ENCODE peak calls at places on chromosome 16, in ten cellular contexts. One of them, this sample, is unnamed.
A peak's percentile ranks its signal among the peaks of the same experiment; 100 is the strongest.

GRCh38 chr16:69033550-69033949 is 71.9 kb upstream of the HAS3 start:
- DNase-seq in ascending aorta: no peak
- DNase-seq in CD8-positive, alpha-beta T cell: no peak
- DNase-seq in A549: no peak
- DNase-seq in CD4-positive, alpha-beta memory T cell: no peak
- DNase-seq in tibial nerve: no peak
- DNase-seq in tibial artery: no peak
- DNase-seq in mammary epithelial cell: no peak
- DNase-seq in colonic mucosa: no peak
- DNase-seq in HCT116: no peak
- DNase-seq in this sample: no peak

GRCh38 chr16:89599451-89599858 is 14.0 kb upstream of the DPEP1 start:
- DNase-seq in ascending aorta: no peak
- DNase-seq in CD8-positive, alpha-beta T cell: peak; percentile 59
- DNase-seq in A549: peak; percentile 65
- DNase-seq in CD4-positive, alpha-beta memory T cell: no peak
- DNase-seq in tibial nerve: no peak
- DNase-seq in tibial artery: no peak
- DNase-seq in mammary epithelial cell: peak; percentile 41
- DNase-seq in colonic mucosa: peak; percentile 53
- DNase-seq in HCT116: peak; percentile 63
- DNase-seq in this sample: peak; percentile 88

GRCh38 chr16:27677300-27677699 is 127.4 kb downstream of the KATNIP start:
- DNase-seq in ascending aorta: no peak
- DNase-seq in CD8-positive, alpha-beta T cell: no peak
- DNase-seq in A549: peak; percentile 14
- DNase-seq in CD4-positive, alpha-beta memory T cell: no peak
- DNase-seq in tibial nerve: no peak
- DNase-seq in tibial artery: no peak
- DNase-seq in mammary epithelial cell: no peak
- DNase-seq in colonic mucosa: no peak
- DNase-seq in HCT116: no peak
- DNase-seq in this sample: no peak

GRCh38 chr16:23587726-23588125 is 8.4 kb downstream of the NDUFAB1 start:
- DNase-seq in ascending aorta: no peak
- DNase-seq in CD8-positive, alpha-beta T cell: no peak
- DNase-seq in A549: no peak
- DNase-seq in CD4-positive, alpha-beta memory T cell: no peak
- DNase-seq in tibial nerve: no peak
- DNase-seq in tibial artery: no peak
- DNase-seq in mammary epithelial cell: no peak
- DNase-seq in colonic mucosa: no peak
- DNase-seq in HCT116: no peak
- DNase-seq in this sample: no peak

GRCh38 chr16:49194499-49195260 is 87.0 kb downstream of the CBLN1 start:
- DNase-seq in ascending aorta: no peak
- DNase-seq in CD8-positive, alpha-beta T cell: no peak
- DNase-seq in A549: no peak
- DNase-seq in CD4-positive, alpha-beta memory T cell: no peak
- DNase-seq in tibial nerve: no peak
- DNase-seq in tibial artery: no peak
- DNase-seq in mammary epithelial cell: no peak
- DNase-seq in colonic mucosa: no peak
- DNase-seq in HCT116: no peak
- DNase-seq in this sample: no peak

GRCh38 chr16:80924372-80924978 is 82.2 kb downstream of the CMC2 start:
- DNase-seq in ascending aorta: no peak
- DNase-seq in CD8-positive, alpha-beta T cell: no peak
- DNase-seq in A549: peak; percentile 43
- DNase-seq in CD4-positive, alpha-beta memory T cell: no peak
- DNase-seq in tibial nerve: peak; percentile 42
- DNase-seq in tibial artery: peak; percentile 33
- DNase-seq in mammary epithelial cell: peak; percentile 16
- DNase-seq in colonic mucosa: peak; percentile 67
- DNase-seq in HCT116: peak; percentile 58
- DNase-seq in this sample: peak; percentile 73

GRCh38 chr16:81551141-81551808 is 106.7 kb downstream of the CMIP start:
- DNase-seq in ascending aorta: no peak
- DNase-seq in CD8-positive, alpha-beta T cell: no peak
- DNase-seq in A549: no peak
- DNase-seq in CD4-positive, alpha-beta memory T cell: no peak
- DNase-seq in tibial nerve: no peak
- DNase-seq in tibial artery: no peak
- DNase-seq in mammary epithelial cell: peak; percentile 85
- DNase-seq in colonic mucosa: no peak
- DNase-seq in HCT116: no peak
- DNase-seq in this sample: no peak

GRCh38 chr16:89958068-89958467 is 9.5 kb downstream of the DEF8 start:
- DNase-seq in ascending aorta: no peak
- DNase-seq in CD8-positive, alpha-beta T cell: no peak
- DNase-seq in A549: peak; percentile 58
- DNase-seq in CD4-positive, alpha-beta memory T cell: no peak
- DNase-seq in tibial nerve: no peak
- DNase-seq in tibial artery: peak; percentile 32
- DNase-seq in mammary epithelial cell: no peak
- DNase-seq in colonic mucosa: no peak
- DNase-seq in HCT116: peak; percentile 40
- DNase-seq in this sample: no peak

DNA sequence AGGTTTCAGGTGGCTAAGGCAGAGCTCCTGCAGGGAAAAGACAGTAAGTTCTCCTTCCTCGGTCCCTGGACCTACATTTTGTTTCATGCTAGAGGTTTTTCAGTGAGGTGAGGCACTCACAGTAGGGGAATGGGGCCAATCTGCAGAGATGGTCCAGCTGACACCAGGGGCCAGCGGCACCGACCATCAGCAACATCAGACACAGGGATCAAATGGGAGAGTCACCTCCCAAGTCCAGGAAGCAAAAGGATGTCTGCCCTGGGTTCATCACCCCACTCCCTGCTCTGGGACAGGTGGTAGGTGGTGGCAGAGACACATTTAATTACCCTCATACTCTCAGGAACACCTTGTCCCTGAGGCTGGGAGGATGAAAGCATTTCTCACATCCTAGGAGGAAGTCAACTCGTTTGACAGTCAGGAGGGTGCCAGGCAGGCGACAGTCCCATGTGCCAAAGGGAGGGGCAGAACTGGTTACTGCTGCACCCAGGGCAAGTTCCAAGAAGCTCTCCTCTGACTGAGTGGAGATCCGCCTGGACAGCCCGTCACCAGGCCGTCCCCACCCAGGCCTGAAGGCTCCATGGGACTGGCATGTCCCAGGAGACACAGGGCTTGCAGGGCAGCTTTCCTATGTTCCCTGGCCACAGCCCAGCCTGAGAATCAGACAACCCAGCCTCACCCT is 19.2 kb downstream of the ATP6V0D1 start:
- DNase-seq in ascending aorta: no peak
- DNase-seq in CD8-positive, alpha-beta T cell: no peak
- DNase-seq in A549: no peak
- DNase-seq in CD4-positive, alpha-beta memory T cell: no peak
- DNase-seq in tibial nerve: no peak
- DNase-seq in tibial artery: no peak
- DNase-seq in mammary epithelial cell: no peak
- DNase-seq in colonic mucosa: peak; percentile 94
- DNase-seq in HCT116: no peak
- DNase-seq in this sample: peak; percentile 94
- H3K9me3 ChIP-seq in ascending aorta: no peaks in the 10 kb centered on the region
- H3K9me3 ChIP-seq in CD8-positive, alpha-beta T cell: no peaks in the 10 kb centered on the region
- H3K9me3 ChIP-seq in A549: no peaks in the 10 kb centered on the region
- H3K9me3 ChIP-seq in CD4-positive, alpha-beta memory T cell: no peaks in the 10 kb centered on the region
- H3K9me3 ChIP-seq in tibial nerve: no peaks in the 10 kb centered on the region
- H3K9me3 ChIP-seq in tibial artery: no peaks in the 10 kb centered on the region
- H3K9me3 ChIP-seq in mammary epithelial cell: no peaks in the 10 kb centered on the region
- H3K9me3 ChIP-seq in colonic mucosa: no peaks in the 10 kb centered on the region
- H3K9me3 ChIP-seq in HCT116: no peaks in the 10 kb centered on the region
- H3K9me3 ChIP-seq in this sample: no peaks in the 10 kb centered on the region

GRCh38 chr16:85308585-85309540 is 196.6 kb upstream of the CIBAR2 start:
- DNase-seq in ascending aorta: no peak
- DNase-seq in CD8-positive, alpha-beta T cell: no peak
- DNase-seq in A549: no peak
- DNase-seq in CD4-positive, alpha-beta memory T cell: no peak
- DNase-seq in tibial nerve: no peak
- DNase-seq in tibial artery: no peak
- DNase-seq in mammary epithelial cell: no peak
- DNase-seq in colonic mucosa: no peak
- DNase-seq in HCT116: no peak
- DNase-seq in this sample: peak; percentile 62

GRCh38 chr16:85306793-85307551 is 194.7 kb upstream of the CIBAR2 start:
- DNase-seq in ascending aorta: no peak
- DNase-seq in CD8-positive, alpha-beta T cell: no peak
- DNase-seq in A549: no peak
- DNase-seq in CD4-positive, alpha-beta memory T cell: no peak
- DNase-seq in tibial nerve: no peak
- DNase-seq in tibial artery: no peak
- DNase-seq in mammary epithelial cell: no peak
- DNase-seq in colonic mucosa: no peak
- DNase-seq in HCT116: no peak
- DNase-seq in this sample: no peak

GRCh38 chr16:85307552-85308364 is 195.5 kb upstream of the CIBAR2 start:
- DNase-seq in ascending aorta: no peak
- DNase-seq in CD8-positive, alpha-beta T cell: no peak
- DNase-seq in A549: no peak
- DNase-seq in CD4-positive, alpha-beta memory T cell: no peak
- DNase-seq in tibial nerve: no peak
- DNase-seq in tibial artery: no peak
- DNase-seq in mammary epithelial cell: no peak
- DNase-seq in colonic mucosa: no peak
- DNase-seq in HCT116: no peak
- DNase-seq in this sample: no peak

GRCh38 chr16:85304337-85304736 is 192.1 kb upstream of the CIBAR2 start:
- DNase-seq in ascending aorta: no peak
- DNase-seq in CD8-positive, alpha-beta T cell: no peak
- DNase-seq in A549: no peak
- DNase-seq in CD4-positive, alpha-beta memory T cell: no peak
- DNase-seq in tibial nerve: no peak
- DNase-seq in tibial artery: no peak
- DNase-seq in mammary epithelial cell: no peak
- DNase-seq in colonic mucosa: no peak
- DNase-seq in HCT116: no peak
- DNase-seq in this sample: no peak

DNA sequence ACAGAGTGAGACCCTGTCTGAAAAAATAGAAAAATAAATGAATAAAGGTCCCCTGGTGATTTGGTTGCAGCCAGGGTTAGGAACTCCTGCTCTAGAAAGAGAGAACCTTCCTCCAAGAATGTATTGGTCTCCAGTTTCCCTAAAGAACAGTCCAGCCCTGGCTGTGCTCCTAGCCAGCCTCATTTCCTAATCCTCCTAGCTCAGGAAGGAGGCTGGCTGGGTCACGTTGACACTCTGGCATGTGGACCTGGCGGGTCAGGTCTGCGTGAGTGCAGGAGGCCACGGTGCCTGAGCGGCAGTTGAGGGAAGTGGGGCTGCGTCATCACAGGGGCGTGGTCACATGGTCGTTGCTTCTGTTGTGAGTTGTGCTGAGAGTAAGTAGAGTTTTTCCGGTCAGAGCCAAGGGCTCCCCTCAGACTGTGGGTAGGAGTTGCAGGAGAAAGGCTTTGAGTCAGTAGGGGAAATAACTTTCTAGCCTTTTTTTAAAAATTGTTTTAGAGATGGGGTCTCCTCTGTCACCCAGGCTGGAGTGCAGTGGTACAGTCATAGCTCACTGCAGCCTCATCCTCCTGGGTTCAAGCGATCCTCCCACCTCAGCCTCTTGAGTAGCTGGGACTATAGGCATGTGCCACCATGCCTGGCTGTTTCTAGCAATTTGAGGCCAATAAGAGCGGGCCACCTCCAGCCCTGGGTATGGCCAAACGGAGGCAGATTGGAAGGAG is 194.0 kb upstream of the CIBAR2 start:
- DNase-seq in ascending aorta: peak; percentile 87
- DNase-seq in CD8-positive, alpha-beta T cell: peak; percentile 87
- DNase-seq in A549: no peak
- DNase-seq in CD4-positive, alpha-beta memory T cell: peak; percentile 65
- DNase-seq in tibial nerve: peak; percentile 87
- DNase-seq in tibial artery: peak; percentile 98
- DNase-seq in mammary epithelial cell: peak; percentile 61
- DNase-seq in colonic mucosa: peak; percentile 85
- DNase-seq in HCT116: peak; percentile 65
- DNase-seq in this sample: peak; percentile 95
- H3K4me3 ChIP-seq in ascending aorta: no peak overlapping the region
- H3K4me3 ChIP-seq in CD8-positive, alpha-beta T cell: no peak overlapping the region
- H3K4me3 ChIP-seq in A549: no peak overlapping the region
- H3K4me3 ChIP-seq in CD4-positive, alpha-beta memory T cell: no peak overlapping the region
- H3K4me3 ChIP-seq in tibial nerve: no peak overlapping the region
- H3K4me3 ChIP-seq in tibial artery: no peak overlapping the region
- H3K4me3 ChIP-seq in mammary epithelial cell: no peak overlapping the region
- H3K4me3 ChIP-seq in colonic mucosa: no peak overlapping the region
- H3K4me3 ChIP-seq in HCT116: peak overlapping the region; percentile 28
- H3K4me3 ChIP-seq in this sample: no peak overlapping the region

DNA sequence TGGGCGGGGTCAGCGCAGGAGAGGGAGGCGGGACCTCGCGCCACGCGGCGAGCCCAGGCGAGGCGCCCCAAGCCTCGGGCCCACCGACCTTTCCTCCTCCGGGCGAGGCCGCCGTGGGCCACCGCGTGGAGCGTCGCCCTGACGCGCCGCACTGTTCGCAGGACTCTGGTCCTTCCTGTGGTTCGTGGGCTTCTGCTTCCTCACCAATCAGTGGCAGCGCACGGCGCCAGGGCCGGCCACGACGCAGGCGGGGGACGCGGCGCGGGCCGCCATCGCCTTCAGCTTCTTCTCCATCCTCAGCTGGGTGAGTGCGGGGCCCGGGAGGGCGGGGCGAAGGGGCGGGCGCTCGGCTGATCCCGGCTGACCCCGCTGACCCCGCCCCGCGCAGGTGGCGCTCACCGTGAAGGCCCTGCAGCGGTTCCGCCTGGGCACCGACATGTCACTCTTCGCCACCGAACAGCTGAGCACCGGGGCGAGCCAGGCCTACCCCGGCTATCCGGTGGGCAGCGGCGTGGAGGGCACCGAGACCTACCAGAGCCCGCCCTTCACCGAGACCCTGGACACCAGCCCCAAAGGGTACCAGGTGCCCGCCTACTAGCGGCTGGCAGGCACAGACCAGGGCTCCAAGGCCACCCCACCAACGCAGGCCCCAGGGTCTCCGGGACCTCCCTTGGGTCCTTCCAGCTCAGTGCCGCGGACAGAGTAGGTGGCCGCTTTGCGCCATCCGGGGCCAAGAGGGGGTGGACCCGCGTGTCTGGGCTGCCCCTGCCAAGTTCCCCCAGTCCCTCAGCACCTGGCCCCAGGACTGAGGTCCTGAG is 2.9 kb downstream of the SYNGR3 start:
- DNase-seq in ascending aorta: no peak
- DNase-seq in CD8-positive, alpha-beta T cell: peak; percentile 25
- DNase-seq in A549: no peak
- DNase-seq in CD4-positive, alpha-beta memory T cell: no peak
- DNase-seq in tibial nerve: no peak
- DNase-seq in tibial artery: no peak
- DNase-seq in mammary epithelial cell: no peak
- DNase-seq in colonic mucosa: peak; percentile 47
- DNase-seq in HCT116: no peak
- DNase-seq in this sample: no peak
- H3K27ac ChIP-seq in ascending aorta: no peak overlapping the region
- H3K27ac ChIP-seq in CD8-positive, alpha-beta T cell: no peak overlapping the region
- H3K27ac ChIP-seq in A549: peak overlapping the region; percentile 51
- H3K27ac ChIP-seq in CD4-positive, alpha-beta memory T cell: peak overlapping the region; percentile 60
- H3K27ac ChIP-seq in tibial nerve: no peak overlapping the region
- H3K27ac ChIP-seq in tibial artery: no peak overlapping the region
- H3K27ac ChIP-seq in mammary epithelial cell: no peak overlapping the region
- H3K27ac ChIP-seq in colonic mucosa: no peak overlapping the region
- H3K27ac ChIP-seq in HCT116: peak overlapping the region; percentile 43
- H3K27ac ChIP-seq in this sample: peak overlapping the region; percentile 78

DNA sequence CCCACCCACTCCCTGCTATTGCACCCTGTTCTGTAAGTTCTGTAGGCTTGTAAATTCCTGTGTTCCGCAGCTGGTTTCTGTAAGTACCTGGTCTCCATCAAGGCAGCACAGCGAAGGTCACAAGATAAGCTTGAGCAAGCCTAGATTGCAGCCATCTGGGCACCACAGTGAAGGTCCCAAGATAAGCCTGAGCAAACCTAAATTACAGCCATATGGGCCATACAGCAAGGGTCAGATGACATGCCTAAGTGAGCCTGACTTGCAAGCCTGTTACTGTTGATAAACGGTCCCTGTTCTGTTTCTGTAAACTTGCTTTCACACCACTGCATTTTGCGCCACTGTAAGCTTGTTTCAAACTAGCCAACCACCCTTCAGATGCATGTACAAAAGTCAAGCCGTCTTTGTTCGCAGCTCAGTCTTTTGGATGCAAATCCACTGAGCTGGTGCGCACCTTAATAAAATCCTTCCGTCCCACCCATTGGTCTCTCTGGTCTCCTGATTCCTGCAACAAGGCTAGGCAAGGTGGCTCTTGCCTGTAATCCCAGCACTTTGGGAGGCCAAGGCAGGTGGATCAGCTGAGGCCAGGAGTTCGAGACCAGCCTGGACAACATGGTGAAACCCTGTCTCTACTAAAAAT is 42.6 kb upstream of the ATF7IP2 start:
- DNase-seq in ascending aorta: no peak
- DNase-seq in CD8-positive, alpha-beta T cell: no peak
- DNase-seq in A549: no peak
- DNase-seq in CD4-positive, alpha-beta memory T cell: no peak
- DNase-seq in tibial nerve: no peak
- DNase-seq in tibial artery: no peak
- DNase-seq in mammary epithelial cell: no peak
- DNase-seq in colonic mucosa: no peak
- DNase-seq in HCT116: peak; percentile 19
- DNase-seq in this sample: no peak
- H3K9me3 ChIP-seq in ascending aorta: peaks cover 27% of the 10 kb centered on the region
- H3K9me3 ChIP-seq in CD8-positive, alpha-beta T cell: peaks cover 8% of the 10 kb centered on the region
- H3K9me3 ChIP-seq in A549: peaks cover 40% of the 10 kb centered on the region
- H3K9me3 ChIP-seq in CD4-positive, alpha-beta memory T cell: no peaks in the 10 kb centered on the region
- H3K9me3 ChIP-seq in tibial nerve: peaks cover 10% of the 10 kb centered on the region
- H3K9me3 ChIP-seq in tibial artery: no peaks in the 10 kb centered on the region
- H3K9me3 ChIP-seq in mammary epithelial cell: peaks cover 14% of the 10 kb centered on the region
- H3K9me3 ChIP-seq in colonic mucosa: no peaks in the 10 kb centered on the region
- H3K9me3 ChIP-seq in HCT116: peaks cover 12% of the 10 kb centered on the region
- H3K9me3 ChIP-seq in this sample: no peaks in the 10 kb centered on the region